ENCODE peak calls at places on chromosomes 12 and 14, in six cellular contexts. A is neural progenitor cell, G is T-helper 1 cell, J is left ventricle myocardium inferior, R is left ventricle myocardium superior, B is AG04450. P is an unnamed sample.
A peak's percentile ranks its signal among the peaks of the same experiment; 100 is the strongest.

GRCh38 chr12:50249464-50250229 is 33.7 kb downstream of the LIMA1 start:
- DNase-seq in A (no peak), R (no peak), G (no peak), B (no peak), J (no peak), P (no peak)

GRCh38 chr12:44847888-44848770 is 28.0 kb downstream of the NELL2 start:
- DNase-seq in R (no peak), G (peak; percentile 26), J (no peak), A (no peak), B (no peak), P (no peak)

GRCh38 chr14:91694643-91695042 is 37.2 kb downstream of the CATSPERB start:
- DNase-seq in A (no peak), G (no peak), B (no peak), R (no peak), J (no peak), P (no peak)

GRCh38 chr12:107014050-107014449 is 27.1 kb upstream of the MTERF2 start:
- DNase-seq in G (no peak), R (no peak), B (no peak), J (no peak), A (no peak), P (no peak)

GRCh38 chr14:21825147-21825743 is 151.6 kb upstream of the OR4E1 start:
- DNase-seq in R (no peak), G (no peak), J (no peak), B (no peak), A (peak; percentile 74), P (no peak)

GRCh38 chr12:25806271-25806670 is 152.2 kb upstream of the RASSF8 start:
- DNase-seq in J (no peak), R (no peak), A (no peak), B (no peak), G (no peak), P (no peak)

GRCh38 chr12:50398931-50399330 is 1.8 kb upstream of the LARP4 start:
- DNase-seq in B (no peak), R (no peak), G (no peak), J (no peak), A (no peak), P (no peak)

GRCh38 chr12:114918535-114919233 is 234.7 kb upstream of the TBX3 start:
- DNase-seq in A (no peak), G (no peak), R (no peak), B (no peak), J (no peak), P (no peak)

GRCh38 chr12:69708649-69709048 is 9.5 kb upstream of the BEST3 start:
- DNase-seq in B (no peak), G (no peak), J (no peak), A (no peak), R (no peak), P (no peak)

GRCh38 chr12:108120863-108121165 is 8.3 kb upstream of the WSCD2 start:
- DNase-seq in A (no peak), J (no peak), B (no peak), G (no peak), R (no peak), P (no peak)

GRCh38 chr14:50001146-50001998 is 108.5 kb downstream of the ARF6 start:
- DNase-seq in A (no peak), B (no peak), J (no peak), R (peak; percentile 42), G (peak; percentile 29), P (no peak)

GRCh38 chr14:20327005-20327869 is 5.8 kb downstream of the CCNB1IP1 start:
- DNase-seq in G (no peak), A (peak; percentile 65), B (peak; percentile 54), J (no peak), R (no peak), P (peak; percentile 3)

GRCh38 chr14:86305058-86305457 is 775.1 kb downstream of the FLRT2 start:
- DNase-seq in G (no peak), A (no peak), J (no peak), R (no peak), B (no peak), P (no peak)

GRCh38 chr12:121794532-121795028 is 1.1 kb upstream of the RHOF start:
- DNase-seq in R (peak; percentile 64), B (no peak), G (peak; percentile 34), A (no peak), J (no peak), P (no peak)

GRCh38 chr14:100585448-100586152 is 1.6 kb downstream of the BEGAIN start:
- DNase-seq in J (peak; percentile 6), A (no peak), B (no peak), G (no peak), R (peak; percentile 12), P (no peak)

GRCh38 chr12:50641566-50641965 is 122.3 kb upstream of the ATF1 start:
- DNase-seq in G (no peak), A (no peak), B (no peak), J (no peak), R (no peak), P (no peak)

GRCh38 chr14:103729496-103730448 is 14.2 kb downstream of the ZFYVE21 start:
- DNase-seq in A (no peak), G (no peak), R (peak; percentile 34), J (no peak), B (no peak), P (no peak)

GRCh38 chr14:28901631-28902030 is 135.0 kb downstream of the FOXG1 start:
- DNase-seq in G (no peak), A (no peak), R (no peak), J (no peak), B (no peak), P (no peak)

GRCh38 chr14:60093606-60094005 is 1.9 kb downstream of the PCNX4 start:
- DNase-seq in J (no peak), G (no peak), R (no peak), A (no peak), B (no peak), P (no peak)

GRCh38 chr12:120720234-120720968 is 5.2 kb upstream of the ACADS start:
- DNase-seq in G (no peak), R (no peak), B (peak; percentile 20), J (no peak), A (no peak), P (no peak)

GRCh38 chr14:102154121-102154520 is 14.4 kb downstream of the WDR20 start:
- DNase-seq in G (no peak), B (no peak), R (no peak), J (no peak), A (no peak), P (no peak)

GRCh38 chr14:71317385-71318096 is 410.3 kb downstream of the PCNX1 start:
- DNase-seq in G (no peak), B (no peak), R (no peak), J (no peak), A (no peak), P (no peak)

GRCh38 chr12:64304571-64304970 is 82.5 kb upstream of the KICS2 start:
- DNase-seq in J (no peak), B (no peak), G (no peak), A (no peak), R (no peak), P (no peak)

GRCh38 chr12:88052686-88053085 is 23.5 kb upstream of the C12orf50 start:
- DNase-seq in G (no peak), A (peak; percentile 53), B (peak; percentile 10), J (no peak), R (no peak), P (no peak)

GRCh38 chr12:92393504-92393903 is 247.9 kb upstream of the BTG1 start:
- DNase-seq in A (no peak), G (no peak), R (no peak), J (no peak), B (no peak), P (no peak)

GRCh38 chr14:92586001-92586947 is 72.7 kb downstream of the RIN3 start:
- DNase-seq in G (no peak), B (peak; percentile 85), A (no peak), J (no peak), R (no peak), P (peak; percentile 46)

GRCh38 chr14:74563233-74563585 is 48.8 kb downstream of the LTBP2 start:
- DNase-seq in R (no peak), B (no peak), J (no peak), G (no peak), A (no peak), P (no peak)

GRCh38 chr14:97071177-97071576 is 274.0 kb downstream of the VRK1 start:
- DNase-seq in R (no peak), A (no peak), B (no peak), G (no peak), J (no peak), P (no peak)

GRCh38 chr12:88559772-88560171 is 20.5 kb downstream of the KITLG start:
- DNase-seq in B (no peak), J (no peak), A (no peak), R (no peak), G (no peak), P (no peak)

GRCh38 chr14:74583689-74584434 is 28.2 kb downstream of the LTBP2 start:
- DNase-seq in R (no peak), G (no peak), B (peak; percentile 65), A (no peak), J (no peak), P (no peak)

GRCh38 chr14:77063581-77064289 is 34.3 kb upstream of the CIPC start:
- DNase-seq in B (no peak), A (no peak), G (no peak), R (no peak), J (no peak), P (no peak)

GRCh38 chr14:20683896-20684661 is at the start of gene RNASE4:
- DNase-seq in B (peak; percentile 82), R (peak; percentile 91), A (peak; percentile 77), G (peak; percentile 45), J (peak; percentile 85), P (no peak)

GRCh38 chr14:25622752-25623151 is 572.8 kb upstream of the STXBP6 start:
- DNase-seq in J (no peak), G (no peak), R (no peak), B (no peak), A (no peak), P (no peak)

GRCh38 chr14:68664225-68664681 is 128.6 kb downstream of the ZFP36L1 start:
- DNase-seq in G (no peak), J (no peak), A (no peak), B (no peak), R (no peak), P (no peak)

GRCh38 chr12:6899837-6900519 is 4.6 kb upstream of the LRRC23 start:
- DNase-seq in R (peak; percentile 58), A (no peak), J (peak; percentile 58), G (no peak), B (no peak), P (no peak)

GRCh38 chr12:76623929-76624328 is 64.4 kb upstream of the OSBPL8 start:
- DNase-seq in G (no peak), R (no peak), J (no peak), B (no peak), A (no peak), P (no peak)

GRCh38 chr12:94308612-94309011 is 151.1 kb downstream of the CEP83 start:
- DNase-seq in G (no peak), A (no peak), B (no peak), R (no peak), J (no peak), P (no peak)

GRCh38 chr12:47247418-47247817 is 167.7 kb upstream of the AMIGO2 start:
- DNase-seq in G (no peak), J (no peak), B (no peak), R (no peak), A (no peak), P (no peak)

P was measured in SIG-M5.